ENCODE peak calls at places on chromosomes 7 and 10, in four cellular contexts. W is H1, P is SK-N-SH, M is HepG2. O is an unnamed sample.

GRCh38 chr10:17147884-17148494 is 18.4 kb upstream of the CUBN start:
- DNase-seq in W (no peak), M (peak; percentile 38), P (no peak), O (no peak)

GRCh38 chr10:88477343-88478085 is 105.6 kb downstream of the RNLS start:
- DNase-seq in W (no peak), P (no peak), M (no peak), O (no peak)

GRCh38 chr10:76869931-76870330 is 767.7 kb downstream of the KCNMA1 start:
- DNase-seq in W (no peak), M (no peak), P (no peak), O (no peak)

GRCh38 chr7:158263964-158264748 is 323.5 kb downstream of the PTPRN2 start:
- DNase-seq in P (no peak), M (peak; percentile 89), W (no peak), O (no peak)

GRCh38 chr7:128247108-128247507 is 6.0 kb downstream of the LEP start:
- DNase-seq in M (no peak), W (no peak), P (no peak), O (no peak)

GRCh38 chr10:61904711-61905445 is 3.4 kb downstream of the ARID5B start:
- DNase-seq in M (peak; percentile 75), P (peak; percentile 73), W (no peak), O (peak; percentile 75)

GRCh38 chr7:78139335-78139734 is 340.8 kb downstream of the PHTF2 start:
- DNase-seq in P (peak; percentile 82), M (no peak), W (no peak), O (no peak)

GRCh38 chr7:50660040-50660829 is 95.0 kb upstream of the DDC start:
- DNase-seq in M (no peak), P (no peak), W (peak; percentile 35), O (no peak)

GRCh38 chr7:36784991-36785940 is 61.0 kb upstream of the AOAH start:
- DNase-seq in W (no peak), M (no peak), P (no peak), O (peak; percentile 61)

GRCh38 chr7:590731-591551 is 71.3 kb upstream of the PDGFA start:
- DNase-seq in W (no peak), P (no peak), M (no peak), O (no peak)

GRCh38 chr7:45138433-45139267 is 18.9 kb upstream of the RAMP3 start:
- DNase-seq in M (no peak), W (no peak), P (no peak), O (no peak)

GRCh38 chr7:76310102-76310957 is 7.9 kb downstream of the HSPB1 start:
- DNase-seq in M (no peak), P (peak; percentile 95), W (no peak), O (no peak)

GRCh38 chr7:8762803-8763202 is 329.4 kb downstream of the NXPH1 start:
- DNase-seq in W (no peak), P (no peak), M (no peak), O (no peak)
- TF ChIP-seq TCF12 in W (no peak), P (no peak), M (no peak), O (no peak)

GRCh38 chr10:56142092-56142728 is 218.8 kb downstream of the ZWINT start:
- DNase-seq in P (no peak), M (no peak), W (no peak), O (peak; percentile 50)
- H3K4me3 ChIP-seq in P (no peak overlapping the region), M (no peak overlapping the region), W (no peak overlapping the region), O (no peak overlapping the region)

GRCh38 chr10:80260295-80261243 is 28.9 kb downstream of the MAT1A start:
- DNase-seq in W (peak; percentile 86), M (peak; percentile 48), P (peak; percentile 74), O (no peak)
- TF ChIP-seq TCF12 in W (no peak), M (no peak), P (no peak), O (no peak)

GRCh38 chr7:140541513-140542192 is 62.3 kb upstream of the MKRN1 start:
- DNase-seq in W (peak; percentile 74), M (peak; percentile 70), P (peak; percentile 61), O (no peak)
- H3K4me3 ChIP-seq in W (peak overlapping the region; percentile 22), M (peak overlapping the region; percentile 33), P (peak overlapping the region; percentile 31), O (no peak overlapping the region)

GRCh38 chr10:48554246-48554645 is 50.6 kb downstream of the ARHGAP22 start:
- DNase-seq in P (no peak), M (no peak), W (no peak), O (no peak)
- TF ChIP-seq TCF12 in P (no peak), M (no peak), W (no peak), O (no peak)

GRCh38 chr10:35353805-35354204 is 17.5 kb downstream of the CCNY start:
- DNase-seq in P (no peak), W (no peak), M (no peak), O (no peak)

GRCh38 chr10:35352097-35352496 is 15.8 kb downstream of the CCNY start:
- DNase-seq in W (no peak), M (no peak), P (no peak), O (no peak)

GRCh38 chr10:35353399-35353798 is 17.1 kb downstream of the CCNY start:
- DNase-seq in W (no peak), M (no peak), P (no peak), O (no peak)

GRCh38 chr10:35351021-35351420 is 14.7 kb downstream of the CCNY start:
- DNase-seq in P (no peak), M (no peak), W (no peak), O (no peak)

DNA sequence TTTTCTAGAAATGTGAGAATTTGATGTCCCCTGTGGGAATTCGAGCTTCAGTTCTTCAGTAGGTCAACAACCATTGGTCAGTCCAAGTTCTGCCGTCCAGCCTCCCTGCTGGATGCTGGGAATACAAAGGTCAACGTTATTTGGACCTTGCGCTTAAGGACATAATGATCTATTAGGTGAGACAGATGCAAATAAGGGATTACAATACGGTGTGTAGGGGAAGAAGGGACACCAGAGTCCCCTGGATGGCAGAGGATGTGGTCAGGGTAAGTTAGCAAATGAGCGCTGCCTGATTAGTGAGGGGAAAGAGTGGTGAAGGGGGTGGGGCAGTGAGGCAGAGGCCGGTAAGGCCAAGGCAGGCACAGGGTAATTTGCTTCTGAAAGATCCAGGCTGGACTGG is 16.2 kb downstream of the CCNY start:
- DNase-seq in M (no peak), P (no peak), W (no peak), O (no peak)
- H3K4me3 ChIP-seq in M (no peak overlapping the region), P (no peak overlapping the region), W (no peak overlapping the region), O (no peak overlapping the region)

DNA sequence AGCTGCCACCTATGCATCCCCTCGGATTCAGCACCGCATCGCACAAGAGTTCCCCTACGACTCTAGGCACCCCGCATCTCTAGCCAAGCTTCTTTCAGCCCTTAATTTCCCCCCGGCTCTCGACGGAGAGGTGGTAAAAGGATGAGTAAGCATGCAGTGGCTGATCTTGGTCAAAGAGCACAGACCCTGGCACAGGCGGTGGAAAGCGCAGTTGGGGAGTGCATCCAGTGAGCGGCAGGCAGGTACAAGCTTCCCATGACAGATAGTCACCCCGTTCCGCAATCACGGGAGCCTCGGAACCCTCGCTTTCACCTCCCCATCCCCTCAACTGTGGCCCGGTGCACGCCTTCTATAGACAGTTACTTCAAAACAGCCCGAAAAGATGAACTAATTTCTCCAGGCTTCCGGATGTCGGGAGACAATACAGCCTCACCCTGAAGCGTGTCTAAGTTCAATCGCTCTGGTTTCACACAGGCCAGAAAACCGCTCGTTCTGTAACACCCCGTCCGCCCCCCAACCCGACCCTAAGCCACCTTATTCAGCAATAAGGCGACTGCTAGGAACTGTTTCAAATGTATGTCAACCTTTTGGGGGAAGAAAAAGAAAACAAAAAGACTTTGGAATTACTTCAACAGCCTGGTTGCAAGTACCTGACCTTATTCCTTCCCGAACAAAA is 1.5 kb downstream of the RHEB start:
- DNase-seq in W (no peak), P (peak; percentile 50), M (peak; percentile 44), O (no peak)
- TF ChIP-seq TCF12 in W (no peak), P (no peak), M (no peak), O (no peak)

GRCh38 chr7:133702078-133702477 is 425.1 kb upstream of the LRGUK start:
- DNase-seq in W (no peak), M (no peak), P (no peak), O (no peak)

GRCh38 chr7:133704436-133704835 is 422.7 kb upstream of the LRGUK start:
- DNase-seq in W (no peak), P (no peak), M (no peak), O (no peak)

GRCh38 chr7:133702903-133703302 is 424.2 kb upstream of the LRGUK start:
- DNase-seq in W (no peak), M (no peak), P (no peak), O (no peak)

GRCh38 chr7:133705596-133705995 is 421.5 kb upstream of the LRGUK start:
- DNase-seq in W (no peak), P (no peak), M (no peak), O (no peak)

DNA sequence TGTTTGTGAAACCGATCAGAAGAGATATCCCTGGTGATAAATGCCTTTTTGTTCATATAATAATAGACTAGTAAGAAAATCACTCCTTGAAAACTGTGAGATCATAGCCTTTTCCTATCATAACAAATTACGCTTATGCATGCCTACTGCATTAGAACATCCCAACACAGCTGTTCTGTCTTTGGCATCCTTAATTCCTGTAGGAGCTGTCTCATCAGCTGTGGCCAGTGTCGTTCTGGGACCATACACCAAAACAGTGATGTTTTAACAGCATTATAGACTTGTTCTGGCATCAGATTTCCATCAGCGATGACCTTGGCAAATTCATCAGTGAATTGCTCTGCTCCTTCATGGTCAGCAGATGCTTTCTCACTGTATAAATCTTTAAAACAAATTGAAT is 423.6 kb upstream of the LRGUK start:
- DNase-seq in W (no peak), M (no peak), P (peak; percentile 74), O (no peak)
- H3K4me3 ChIP-seq in W (no peak overlapping the region), M (no peak overlapping the region), P (no peak overlapping the region), O (no peak overlapping the region)

O was measured in GM12878.